ENCODE peak calls at places on chromosomes 12 and 14, in ten cellular contexts. U, A, L, R, Z, X, W, E, V and D are unnamed samples.

GRCh38 chr14:37483672-37484071 is 111.4 kb downstream of the FOXA1 start:
- DNase-seq in U (no peak), V (no peak), Z (no peak), E (no peak), X (no peak), W (no peak), A (no peak), L (no peak), R (no peak), D (no peak)

GRCh38 chr14:65866906-65867305 is 454.4 kb downstream of the FUT8 start:
- DNase-seq in W (no peak), L (no peak), U (no peak), X (no peak), A (peak), Z (no peak), E (peak), V (no peak), R (peak), D (no peak)

GRCh38 chr12:131176266-131176665 is 222.6 kb downstream of the ADGRD1 start:
- DNase-seq in L (no peak), X (no peak), V (no peak), U (no peak), W (no peak), A (no peak), Z (no peak), E (no peak), R (no peak), D (no peak)

GRCh38 chr12:22499445-22499844 is 44.9 kb downstream of the C2CD5 start:
- DNase-seq in X (no peak), W (no peak), E (no peak), A (no peak), Z (no peak), L (no peak), R (no peak), U (no peak), V (no peak), D (no peak)

GRCh38 chr12:101235686-101236085 is 25.6 kb upstream of the SLC5A8 start:
- DNase-seq in U (no peak), R (no peak), V (no peak), A (no peak), Z (no peak), W (no peak), L (no peak), E (no peak), X (no peak), D (no peak)

GRCh38 chr12:5260086-5260485 is 171.8 kb upstream of the NTF3 start:
- DNase-seq in A (no peak), R (no peak), V (no peak), L (no peak), X (no peak), E (no peak), Z (no peak), U (no peak), W (no peak), D (no peak)

GRCh38 chr14:42548349-42548748 is 941.7 kb downstream of the LRFN5 start:
- DNase-seq in L (no peak), E (no peak), Z (no peak), V (no peak), X (no peak), A (no peak), W (no peak), U (no peak), R (no peak), D (no peak)

GRCh38 chr12:6697584-6698351 is 2.8 kb downstream of the PIANP start:
- DNase-seq in U (no peak), W (no peak), L (peak), A (peak), Z (peak), E (no peak), R (no peak), V (no peak), X (no peak), D (no peak)

GRCh38 chr14:84375235-84375634 is 1154.7 kb upstream of the FLRT2 start:
- DNase-seq in A (no peak), R (no peak), V (no peak), Z (peak), U (no peak), W (no peak), L (no peak), X (no peak), E (no peak), D (no peak)

GRCh38 chr12:59916988-59917387 is 321.2 kb downstream of the SLC16A7 start:
- DNase-seq in R (no peak), Z (no peak), L (no peak), U (no peak), A (no peak), V (no peak), E (no peak), W (no peak), X (no peak), D (no peak)

GRCh38 chr12:2540535-2540941 is 254.2 kb upstream of the FKBP4 start:
- DNase-seq in L (no peak), U (no peak), V (no peak), R (no peak), A (no peak), X (no peak), Z (no peak), W (no peak), E (no peak), D (no peak)

GRCh38 chr12:13044859-13045384 is 741 bp downstream of the FAM234B start:
- DNase-seq in X (no peak), R (no peak), V (no peak), W (no peak), L (peak), Z (peak), U (no peak), A (no peak), E (no peak), D (no peak)

GRCh38 chr12:11408096-11408495 is 12.7 kb upstream of the PRB2 start:
- DNase-seq in Z (no peak), L (peak), W (no peak), U (no peak), X (no peak), V (no peak), E (no peak), A (no peak), R (no peak), D (no peak)

GRCh38 chr14:93980464-93981201 is 4.3 kb upstream of the ASB2 start:
- DNase-seq in A (peak), U (no peak), Z (no peak), W (no peak), L (no peak), X (no peak), V (no peak), E (peak), R (no peak), D (no peak)

GRCh38 chr14:75299064-75299463 is 20.4 kb downstream of the FOS start:
- DNase-seq in X (no peak), Z (no peak), L (peak), U (no peak), R (no peak), W (no peak), A (peak), E (no peak), V (no peak), D (no peak)

GRCh38 chr12:98483621-98484455 is 31.6 kb upstream of the TMPO start:
- DNase-seq in U (no peak), A (no peak), X (no peak), L (no peak), V (no peak), E (no peak), R (no peak), Z (no peak), W (no peak), D (no peak)

GRCh38 chr14:74506408-74506807 is 12.8 kb downstream of the ISCA2 start:
- DNase-seq in R (no peak), Z (no peak), V (no peak), A (no peak), L (no peak), W (no peak), U (no peak), E (no peak), X (no peak), D (no peak)

GRCh38 chr12:59459966-59460365 is 135.9 kb upstream of the SLC16A7 start:
- DNase-seq in U (no peak), L (peak), Z (peak), R (no peak), W (no peak), A (no peak), V (no peak), X (no peak), E (no peak), D (no peak)

GRCh38 chr12:120971299-120972180 is 6.8 kb upstream of the HNF1A start:
- DNase-seq in R (peak), Z (peak), A (no peak), W (no peak), X (no peak), U (no peak), V (no peak), L (peak), E (no peak), D (peak)

GRCh38 chr14:56170028-56170427 is 51.8 kb downstream of the PELI2 start:
- DNase-seq in Z (no peak), X (no peak), W (no peak), A (no peak), R (no peak), E (no peak), U (no peak), L (no peak), V (no peak), D (no peak)

GRCh38 chr12:83106873-83107272 is 420.2 kb downstream of the TMTC2 start:
- DNase-seq in Z (no peak), X (no peak), V (no peak), E (no peak), A (no peak), W (no peak), R (peak), U (no peak), L (no peak), D (no peak)

GRCh38 chr14:102007916-102008418 is 43.6 kb downstream of the DYNC1H1 start:
- DNase-seq in E (no peak), R (no peak), L (no peak), X (no peak), A (no peak), W (no peak), U (no peak), Z (no peak), V (no peak), D (no peak)

GRCh38 chr12:57771271-57771872 is 533 bp downstream of the METTL1 start:
- DNase-seq in Z (peak), L (peak), E (peak), U (no peak), V (peak), X (peak), A (peak), W (peak), R (peak), D (peak)

GRCh38 chr14:22221508-22221907 is 367.5 kb downstream of the DAD1 start:
- DNase-seq in Z (peak), E (no peak), V (no peak), W (no peak), X (no peak), L (peak), R (no peak), U (no peak), A (no peak), D (no peak)

GRCh38 chr12:108700833-108701450 is 30.4 kb downstream of the CORO1C start:
- DNase-seq in U (no peak), L (peak), V (no peak), Z (no peak), R (no peak), X (no peak), E (no peak), W (no peak), A (no peak), D (no peak)

GRCh38 chr14:96227428-96227827 is 22.8 kb downstream of the BDKRB2 start:
- DNase-seq in W (no peak), R (no peak), V (no peak), X (no peak), E (no peak), U (no peak), L (no peak), Z (no peak), A (no peak), D (no peak)

GRCh38 chr12:22083167-22083566 is 37.1 kb downstream of the CMAS start:
- DNase-seq in V (no peak), Z (peak), A (no peak), E (no peak), L (peak), R (no peak), W (no peak), U (no peak), X (no peak), D (no peak)

GRCh38 chr12:57124259-57124877 is 3.9 kb upstream of the LRP1 start:
- DNase-seq in R (peak), U (peak), X (peak), Z (peak), A (peak), W (peak), L (peak), E (peak), V (peak), D (peak)

GRCh38 chr12:78494911-78495310 is 369.7 kb upstream of the SYT1 start:
- DNase-seq in U (no peak), V (no peak), Z (peak), W (no peak), E (no peak), X (no peak), A (no peak), L (peak), R (no peak), D (no peak)

GRCh38 chr14:96584199-96584906 is 82.2 kb downstream of the PAPOLA start:
- DNase-seq in R (peak), A (peak), Z (peak), L (peak), E (no peak), U (no peak), V (no peak), X (no peak), W (no peak), D (no peak)

GRCh38 chr12:103958621-103959020 is 7.1 kb upstream of the TDG start:
- DNase-seq in L (no peak), A (no peak), W (no peak), E (no peak), R (no peak), X (no peak), U (no peak), Z (no peak), V (no peak), D (no peak)

GRCh38 chr14:39376671-39377403 is 55.4 kb downstream of the FBXO33 start:
- DNase-seq in Z (peak), X (no peak), U (no peak), W (no peak), R (no peak), L (no peak), A (no peak), E (no peak), V (no peak), D (no peak)

GRCh38 chr12:32171211-32171610 is 64.6 kb downstream of the BICD1 start:
- DNase-seq in Z (no peak), W (no peak), L (no peak), V (no peak), E (no peak), X (no peak), A (no peak), R (no peak), U (no peak), D (no peak)

GRCh38 chr14:61485670-61486069 is 164.3 kb downstream of the PRKCH start:
- DNase-seq in V (no peak), E (no peak), X (no peak), A (no peak), U (no peak), L (no peak), Z (no peak), R (no peak), W (no peak), D (no peak)

GRCh38 chr14:58014778-58015177 is 137.2 kb downstream of the ARMH4 start:
- DNase-seq in X (no peak), L (no peak), Z (no peak), W (no peak), V (no peak), A (no peak), E (no peak), R (no peak), U (no peak), D (no peak)

GRCh38 chr14:62662811-62663477 is 382.3 kb downstream of the KCNH5 start:
- DNase-seq in L (no peak), W (no peak), R (no peak), E (no peak), U (no peak), A (no peak), V (no peak), X (no peak), Z (no peak), D (no peak)

GRCh38 chr14:91118511-91119068 is 4.7 kb downstream of the DGLUCY start:
- DNase-seq in Z (no peak), W (no peak), R (no peak), U (no peak), L (no peak), E (no peak), V (no peak), A (no peak), X (no peak), D (no peak)

GRCh38 chr14:24279301-24280186 is 8.1 kb upstream of the RABGGTA start:
- DNase-seq in W (no peak), X (no peak), E (peak), Z (peak), L (no peak), A (no peak), V (peak), R (peak), U (peak), D (no peak)